ENCODE peak calls at places on chromosomes 3 and 15, in nine cellular contexts. E is GM13977, Y is GM10248, X is A673, R is GM06990, G is B cell, S is kidney, O is endothelial cell, C is foreskin fibroblast. Z is an unnamed sample.

GRCh38 chr3:138944842-138945645 is 1.9 kb downstream of the FOXL2 start:
- DNase-seq in E (no peak), Y (no peak), X (no peak), R (no peak), G (no peak), S (peak), O (peak), C (peak), Z (no peak)

GRCh38 chr3:3464131-3464530 is 284.6 kb upstream of the CRBN start:
- DNase-seq in E (no peak), Y (no peak), X (no peak), R (no peak), G (no peak), S (no peak), O (no peak), C (no peak), Z (no peak)

GRCh38 chr3:50502584-50503423 is 630 bp downstream of the CACNA2D2 start:
- DNase-seq in E (peak), Y (no peak), X (no peak), R (no peak), G (no peak), S (no peak), O (peak), C (no peak), Z (no peak)

GRCh38 chr3:61181874-61182273 is 69.4 kb downstream of the FHIT start:
- DNase-seq in E (peak), Y (peak), X (peak), R (peak), G (no peak), S (no peak), O (no peak), C (no peak), Z (peak)

GRCh38 chr3:152835311-152836102 is 576 bp downstream of the P2RY1 start:
- DNase-seq in E (peak), Y (peak), X (peak), R (no peak), G (no peak), S (peak), O (peak), C (peak), Z (peak)

GRCh38 chr3:156976933-156977332 is 150.8 kb downstream of the LEKR1 start:
- DNase-seq in E (no peak), Y (no peak), X (no peak), R (no peak), G (no peak), S (no peak), O (no peak), C (no peak), Z (no peak)

GRCh38 chr3:70871909-70872656 is 559.6 kb upstream of the MDFIC2 start:
- DNase-seq in E (no peak), Y (no peak), X (no peak), R (no peak), G (no peak), S (no peak), O (no peak), C (peak), Z (no peak)

GRCh38 chr3:129448187-129448895 is 8.3 kb downstream of the IFT122 start:
- DNase-seq in E (no peak), Y (no peak), X (no peak), R (no peak), G (no peak), S (no peak), O (no peak), C (no peak), Z (no peak)

GRCh38 chr15:60376677-60377095 is 21.1 kb downstream of the ANXA2 start:
- DNase-seq in E (no peak), Y (no peak), X (no peak), R (no peak), G (no peak), S (no peak), O (no peak), C (no peak), Z (no peak)

GRCh38 chr3:65177879-65178484 is 490.2 kb upstream of the ADAMTS9 start:
- DNase-seq in E (no peak), Y (no peak), X (no peak), R (no peak), G (no peak), S (no peak), O (no peak), C (peak), Z (no peak)

GRCh38 chr3:20511863-20512262 is 325.9 kb upstream of the SGO1 start:
- DNase-seq in E (peak), Y (peak), X (peak), R (no peak), G (no peak), S (no peak), O (peak), C (peak), Z (peak)

GRCh38 chr15:58908550-58909309 is 24.7 kb downstream of the SLTM start:
- DNase-seq in E (no peak), Y (no peak), X (no peak), R (no peak), G (no peak), S (no peak), O (no peak), C (no peak), Z (no peak)

GRCh38 chr3:151091685-151092352 is 6.4 kb downstream of the MED12L start:
- DNase-seq in E (no peak), Y (no peak), X (no peak), R (no peak), G (no peak), S (no peak), O (no peak), C (no peak), Z (no peak)

GRCh38 chr15:100129677-100130076 is 212.1 kb downstream of the ADAMTS17 start:
- DNase-seq in E (no peak), Y (no peak), X (no peak), R (no peak), G (no peak), S (no peak), O (no peak), C (no peak), Z (no peak)

GRCh38 chr3:111035896-111036295 is 35.7 kb upstream of the NECTIN3 start:
- DNase-seq in E (no peak), Y (no peak), X (no peak), R (no peak), G (no peak), S (no peak), O (no peak), C (no peak), Z (no peak)

GRCh38 chr3:122298239-122298638 is 26.8 kb upstream of the CSTA start:
- DNase-seq in E (peak), Y (peak), X (no peak), R (peak), G (no peak), S (no peak), O (no peak), C (no peak), Z (peak)

GRCh38 chr3:46508850-46509591 is 11.2 kb downstream of the RTP3 start:
- DNase-seq in E (no peak), Y (no peak), X (no peak), R (no peak), G (no peak), S (no peak), O (no peak), C (no peak), Z (no peak)

GRCh38 chr3:152374260-152374990 is 105.7 kb downstream of the MBNL1 start:
- DNase-seq in E (no peak), Y (peak), X (peak), R (peak), G (no peak), S (no peak), O (no peak), C (no peak), Z (peak)

GRCh38 chr15:67701669-67702068 is 123.6 kb upstream of the SKOR1 start:
- DNase-seq in E (no peak), Y (no peak), X (no peak), R (no peak), G (no peak), S (no peak), O (no peak), C (peak), Z (no peak)

GRCh38 chr3:177448987-177449975 is 252.0 kb upstream of the TBL1XR1 start:
- DNase-seq in E (peak), Y (peak), X (peak), R (peak), G (no peak), S (peak), O (no peak), C (no peak), Z (peak)

GRCh38 chr3:184350618-184351017 is 10.8 kb downstream of the CLCN2 start:
- DNase-seq in E (no peak), Y (no peak), X (no peak), R (no peak), G (no peak), S (no peak), O (no peak), C (no peak), Z (no peak)

GRCh38 chr3:105613120-105613519 is 246.4 kb downstream of the ALCAM start:
- DNase-seq in E (no peak), Y (no peak), X (peak), R (no peak), G (no peak), S (no peak), O (no peak), C (no peak), Z (no peak)

GRCh38 chr15:41115652-41116115 is 396 bp downstream of the INO80 start:
- DNase-seq in E (no peak), Y (peak), X (peak), R (peak), G (peak), S (peak), O (peak), C (peak), Z (no peak)

GRCh38 chr15:82894971-82895520 is 57.5 kb downstream of the HOMER2 start:
- DNase-seq in E (no peak), Y (no peak), X (peak), R (no peak), G (no peak), S (no peak), O (no peak), C (no peak), Z (no peak)

GRCh38 chr3:193837347-193837827 is 244.4 kb downstream of the OPA1 start:
- DNase-seq in E (no peak), Y (no peak), X (no peak), R (no peak), G (no peak), S (no peak), O (no peak), C (no peak), Z (no peak)

GRCh38 chr3:72907851-72908620 is 20.2 kb downstream of the GXYLT2 start:
- DNase-seq in E (no peak), Y (no peak), X (no peak), R (no peak), G (no peak), S (no peak), O (no peak), C (peak), Z (no peak)

GRCh38 chr15:84034831-84035753 is 200.5 kb upstream of the GOLGA6L4 start:
- DNase-seq in E (peak), Y (peak), X (peak), R (no peak), G (no peak), S (no peak), O (peak), C (peak), Z (peak)

GRCh38 chr3:79018671-79019136 is 749.1 kb downstream of the ROBO1 start:
- DNase-seq in E (peak), Y (peak), X (peak), R (peak), G (no peak), S (peak), O (peak), C (peak), Z (peak)

GRCh38 chr15:29451201-29451781 is 181.7 kb upstream of the NSMCE3 start:
- DNase-seq in E (no peak), Y (no peak), X (peak), R (no peak), G (no peak), S (no peak), O (peak), C (no peak), Z (no peak)

GRCh38 chr3:175741951-175742350 is 882.8 kb downstream of the NAALADL2 start:
- DNase-seq in E (no peak), Y (no peak), X (no peak), R (no peak), G (no peak), S (no peak), O (no peak), C (peak), Z (no peak)

GRCh38 chr3:6578526-6578925 is 282.4 kb upstream of the GRM7 start:
- DNase-seq in E (no peak), Y (no peak), X (no peak), R (no peak), G (no peak), S (no peak), O (no peak), C (no peak), Z (no peak)

GRCh38 chr15:91919014-91919534 is 65.6 kb downstream of the SLCO3A1 start:
- DNase-seq in E (no peak), Y (no peak), X (no peak), R (no peak), G (no peak), S (no peak), O (no peak), C (no peak), Z (no peak)

GRCh38 chr3:45441570-45442313 is 53.4 kb downstream of the LARS2 start:
- DNase-seq in E (no peak), Y (no peak), X (peak), R (no peak), G (no peak), S (no peak), O (no peak), C (no peak), Z (no peak)

GRCh38 chr3:71487418-71487817 is 96.1 kb downstream of the FOXP1 start:
- DNase-seq in E (no peak), Y (no peak), X (no peak), R (no peak), G (peak), S (no peak), O (no peak), C (no peak), Z (no peak)

GRCh38 chr15:57198654-57199241 is 177.6 kb upstream of the CGNL1 start:
- DNase-seq in E (no peak), Y (no peak), X (peak), R (no peak), G (no peak), S (no peak), O (no peak), C (no peak), Z (no peak)

GRCh38 chr3:70053293-70053692 is 53.8 kb downstream of the SAMMSON start:
- DNase-seq in E (no peak), Y (no peak), X (no peak), R (no peak), G (no peak), S (no peak), O (no peak), C (no peak), Z (no peak)

GRCh38 chr3:123892195-123892594 is 8.1 kb upstream of the MYLK start:
- DNase-seq in E (no peak), Y (no peak), X (no peak), R (no peak), G (no peak), S (no peak), O (no peak), C (no peak), Z (no peak)
- TF ChIP-seq CTCF in E (no peak), Y (no peak), X (no peak), R (no peak), G (no peak), S (no peak), O (no peak), C (no peak), Z (no peak)

GRCh38 chr15:70505411-70505919 is 257.9 kb downstream of the UACA start:
- DNase-seq in E (no peak), Y (no peak), X (peak), R (peak), G (no peak), S (no peak), O (no peak), C (peak), Z (no peak)
- TF ChIP-seq CTCF in E (no peak), Y (no peak), X (no peak), R (no peak), G (no peak), S (no peak), O (no peak), C (no peak), Z (no peak)

GRCh38 chr3:141575879-141576743 is 89.3 kb downstream of the RASA2 start:
- DNase-seq in E (peak), Y (peak), X (peak), R (peak), G (no peak), S (peak), O (no peak), C (no peak), Z (peak)
- TF ChIP-seq CTCF in E (peak), Y (peak), X (peak), R (peak), G (peak), S (peak), O (no peak), C (peak), Z (peak)

DNA sequence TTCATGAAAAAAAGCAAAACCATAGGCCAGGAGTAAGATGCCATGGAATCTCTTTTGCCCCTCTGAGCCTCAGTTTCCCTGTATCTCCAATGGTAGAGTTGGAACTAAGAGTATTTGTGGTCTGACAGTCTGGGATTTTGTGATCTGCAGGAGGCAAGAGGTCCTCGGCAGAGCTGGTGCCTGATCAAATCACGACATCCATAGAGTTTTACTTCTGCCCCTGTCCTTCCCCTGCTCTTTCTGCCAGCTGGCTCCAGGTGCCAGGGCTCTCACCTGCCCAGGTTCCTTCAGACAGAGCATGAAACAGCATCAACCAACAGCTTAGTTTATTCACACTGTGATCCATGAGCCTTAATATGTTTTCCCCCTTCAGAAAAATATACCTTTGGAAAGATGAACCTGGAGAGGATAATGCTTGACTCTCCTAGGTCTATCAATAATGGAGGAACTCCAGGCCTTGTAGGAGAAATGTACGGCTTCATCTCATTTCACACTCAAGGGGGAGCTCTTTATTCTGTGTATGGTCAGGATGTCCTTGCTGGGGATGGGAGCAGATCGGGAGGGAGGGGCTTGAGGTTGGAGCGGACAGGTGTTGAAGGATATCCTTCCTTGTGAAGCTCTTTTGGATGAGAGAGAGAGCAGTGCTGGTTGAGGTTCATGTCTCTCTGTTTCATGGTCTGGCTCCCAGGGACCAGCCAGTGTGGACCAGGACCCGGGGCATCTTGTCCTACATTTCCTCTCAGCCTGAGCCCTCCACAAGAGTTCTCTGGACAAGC is 309.9 kb downstream of the RPLP1 start:
- DNase-seq in E (no peak), Y (no peak), X (peak), R (no peak), G (no peak), S (no peak), O (peak), C (no peak), Z (no peak)
- TF ChIP-seq CTCF in E (peak), Y (no peak), X (peak), R (peak), G (no peak), S (no peak), O (no peak), C (no peak), Z (no peak)

DNA sequence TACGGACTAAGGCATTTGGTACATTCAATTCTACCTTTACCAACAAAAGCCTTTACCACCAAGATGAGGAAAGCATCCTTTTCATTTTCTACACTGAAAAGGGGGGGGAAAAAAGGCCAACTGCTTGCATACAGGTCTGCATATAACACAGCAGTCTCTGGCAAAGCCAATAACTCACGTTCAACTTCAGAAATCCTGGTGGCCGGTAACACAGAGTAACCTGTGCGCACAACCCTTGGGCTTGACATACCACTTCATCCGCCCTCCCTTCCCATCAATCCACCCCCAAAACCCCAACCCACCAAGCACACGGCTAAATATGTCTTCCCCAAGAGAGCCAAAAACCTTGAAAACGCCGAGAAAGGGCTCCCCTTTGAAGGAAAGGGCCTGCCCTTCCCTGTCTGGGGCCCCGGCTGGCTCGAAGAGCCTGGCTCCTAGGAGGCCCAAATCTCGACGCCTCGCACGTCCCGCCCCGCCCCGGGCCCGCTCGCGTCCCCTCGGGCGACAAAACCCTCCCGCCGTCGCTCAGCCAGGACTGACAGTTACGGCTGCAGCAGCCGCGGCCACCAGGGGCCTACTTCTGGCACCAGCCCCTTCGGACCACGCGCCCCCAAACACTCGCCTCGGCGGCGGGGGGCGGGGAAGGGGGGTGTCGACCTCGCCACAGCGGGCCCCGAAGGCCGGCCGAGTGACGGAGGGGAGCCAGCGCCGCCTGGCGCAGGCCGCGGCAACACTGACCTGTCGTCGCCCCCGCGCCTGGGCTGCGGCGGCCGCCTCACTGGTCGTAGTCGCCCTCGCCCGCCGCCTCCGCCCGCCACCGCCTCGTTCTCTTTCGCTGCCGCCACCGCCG is 848 bp downstream of the UBE3A start:
- DNase-seq in E (peak), Y (peak), X (peak), R (peak), G (peak), S (peak), O (peak), C (peak), Z (peak)
- TF ChIP-seq CTCF in E (peak), Y (peak), X (peak), R (peak), G (peak), S (peak), O (no peak), C (no peak), Z (peak)

GRCh38 chr15:89492111-89492641 is 4.2 kb downstream of the RHCG start:
- DNase-seq in E (no peak), Y (peak), X (no peak), R (no peak), G (no peak), S (no peak), O (peak), C (no peak), Z (no peak)
- TF ChIP-seq CTCF in E (peak), Y (peak), X (peak), R (peak), G (no peak), S (no peak), O (peak), C (peak), Z (peak)

GRCh38 chr3:42442640-42443039 is 32.2 kb upstream of the LYZL4 start:
- DNase-seq in E (no peak), Y (no peak), X (no peak), R (no peak), G (no peak), S (no peak), O (no peak), C (no peak), Z (no peak)
- TF ChIP-seq CTCF in E (peak), Y (peak), X (no peak), R (peak), G (no peak), S (no peak), O (peak), C (no peak), Z (no peak)

GRCh38 chr15:90817117-90818057 is 51.0 kb upstream of the FURIN start:
- DNase-seq in E (no peak), Y (no peak), X (no peak), R (no peak), G (no peak), S (no peak), O (no peak), C (no peak), Z (no peak)

GRCh38 chr15:90819850-90820249 is 48.5 kb upstream of the FURIN start:
- DNase-seq in E (no peak), Y (no peak), X (no peak), R (no peak), G (no peak), S (no peak), O (no peak), C (no peak), Z (no peak)

GRCh38 chr15:90819390-90819789 is 49.0 kb upstream of the FURIN start:
- DNase-seq in E (no peak), Y (no peak), X (no peak), R (no peak), G (peak), S (no peak), O (no peak), C (no peak), Z (no peak)

GRCh38 chr15:90820481-90820880 is 47.9 kb upstream of the FURIN start:
- DNase-seq in E (no peak), Y (no peak), X (no peak), R (no peak), G (no peak), S (no peak), O (no peak), C (no peak), Z (no peak)

GRCh38 chr15:90818251-90819210 is 49.9 kb upstream of the FURIN start:
- DNase-seq in E (peak), Y (peak), X (peak), R (peak), G (peak), S (no peak), O (no peak), C (no peak), Z (peak)
- TF ChIP-seq CTCF in E (peak), Y (peak), X (peak), R (peak), G (peak), S (no peak), O (peak), C (no peak), Z (peak)

GRCh38 chr3:195801251-195802183 is 10.2 kb downstream of the MUC4 start:
- DNase-seq in E (no peak), Y (no peak), X (no peak), R (no peak), G (no peak), S (no peak), O (no peak), C (no peak), Z (no peak)
- TF ChIP-seq CTCF in E (no peak), Y (no peak), X (no peak), R (no peak), G (no peak), S (no peak), O (no peak), C (no peak), Z (no peak)